ENCODE peak calls at places on chromosomes 1 and 21, in six cellular contexts. S, N, C, K, O and T are unnamed samples.

GRCh38 chr1:12143631-12144155 is 23.1 kb upstream of the TNFRSF1B start:
- DNase-seq in O (no peak), S (peak), K (no peak), C (no peak), N (peak), T (no peak)

GRCh38 chr1:66490817-66491216 is 43.1 kb upstream of the SGIP1 start:
- DNase-seq in S (no peak), O (no peak), N (no peak), K (no peak), C (no peak), T (no peak)

GRCh38 chr1:114756009-114756892 is 1.5 kb downstream of the CSDE1 start:
- DNase-seq in S (no peak), C (no peak), N (no peak), K (no peak), O (no peak), T (peak)

GRCh38 chr1:169890761-169891538 is 2.7 kb downstream of the SCYL3 start:
- DNase-seq in O (no peak), K (no peak), C (no peak), N (no peak), S (no peak), T (peak)

GRCh38 chr1:221182791-221183533 is 303.7 kb downstream of the HLX start:
- DNase-seq in N (no peak), K (no peak), S (no peak), O (no peak), C (no peak), T (no peak)

GRCh38 chr1:231395051-231395995 is 26.8 kb downstream of the EGLN1 start:
- DNase-seq in K (no peak), C (no peak), S (peak), O (peak), N (no peak), T (no peak)

GRCh38 chr1:227793948-227794812 is 21.3 kb upstream of the PRSS38 start:
- DNase-seq in N (no peak), K (peak), C (peak), O (peak), S (peak), T (peak)

GRCh38 chr1:204286841-204287387 is 72.8 kb downstream of the PLEKHA6 start:
- DNase-seq in N (no peak), C (no peak), O (peak), S (no peak), K (no peak), T (no peak)

GRCh38 chr1:227567256-227567655 is 3.9 kb downstream of the ZNF678 start:
- DNase-seq in K (no peak), C (no peak), O (no peak), N (no peak), S (no peak), T (no peak)

GRCh38 chr1:27562021-27562420 is 41.9 kb downstream of the AHDC1 start:
- DNase-seq in C (no peak), O (no peak), K (no peak), S (no peak), N (no peak), T (no peak)

GRCh38 chr1:165592945-165593823 is 37.9 kb upstream of the MGST3 start:
- DNase-seq in K (peak), S (peak), C (peak), N (peak), O (peak), T (peak)

GRCh38 chr1:181479137-181479745 is 4.1 kb upstream of the CACNA1E start:
- DNase-seq in C (no peak), N (peak), O (peak), S (peak), K (peak), T (peak)

GRCh38 chr1:46465981-46466476 is 23.6 kb upstream of the DMBX1 start:
- DNase-seq in S (no peak), K (no peak), O (no peak), N (no peak), C (no peak), T (no peak)

GRCh38 chr1:150505431-150505830 is 2.5 kb upstream of the ECM1 start:
- DNase-seq in O (no peak), C (no peak), K (no peak), N (no peak), S (no peak), T (no peak)

GRCh38 chr1:80656011-80656627 is 1144.6 kb upstream of the ADGRL2 start:
- DNase-seq in C (no peak), K (peak), N (no peak), S (no peak), O (peak), T (peak)

GRCh38 chr1:80657048-80657653 is 1143.6 kb upstream of the ADGRL2 start:
- DNase-seq in N (no peak), S (no peak), C (no peak), O (no peak), K (no peak), T (no peak)

GRCh38 chr1:80656628-80657019 is 1144.1 kb upstream of the ADGRL2 start:
- DNase-seq in S (no peak), K (no peak), C (no peak), O (no peak), N (no peak), T (no peak)

DNA sequence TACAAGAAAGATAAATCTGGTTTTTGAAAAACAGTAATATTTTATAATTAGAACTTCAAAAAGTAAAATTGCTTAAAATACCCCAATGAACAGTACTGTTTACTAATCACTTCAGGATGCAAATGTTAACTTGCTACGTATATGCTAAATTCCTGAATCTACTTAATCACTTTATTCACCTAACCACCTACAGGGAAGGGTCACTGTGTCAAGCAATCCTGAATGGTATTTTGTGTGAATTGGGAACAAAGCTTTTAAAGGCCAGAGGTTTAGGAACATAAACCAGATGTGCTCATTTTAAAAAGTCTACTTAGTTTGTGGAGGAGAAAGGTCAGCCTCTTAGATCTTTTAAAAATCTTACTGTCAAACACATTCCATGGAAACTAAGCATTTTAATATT is 1143.0 kb upstream of the ADGRL2 start:
- DNase-seq in K (no peak), S (no peak), C (no peak), N (no peak), O (no peak), T (no peak)
- TF ChIP-seq CTCF in K (no peak), S (no peak), C (no peak), N (no peak), O (no peak), T (no peak)

GRCh38 chr21:37751268-37751975 is 164.8 kb downstream of the KCNJ6 start:
- DNase-seq in N (no peak), O (peak), S (no peak), K (no peak), C (no peak), T (no peak)

GRCh38 chr21:37749132-37749531 is 167.1 kb downstream of the KCNJ6 start:
- DNase-seq in C (no peak), K (no peak), S (no peak), N (no peak), O (no peak), T (no peak)

GRCh38 chr21:37748351-37748750 is 167.9 kb downstream of the KCNJ6 start:
- DNase-seq in N (no peak), S (no peak), C (no peak), K (no peak), O (no peak), T (no peak)

GRCh38 chr21:37742532-37742931 is 173.7 kb downstream of the KCNJ6 start:
- DNase-seq in K (no peak), N (no peak), O (no peak), S (no peak), C (no peak), T (no peak)

DNA sequence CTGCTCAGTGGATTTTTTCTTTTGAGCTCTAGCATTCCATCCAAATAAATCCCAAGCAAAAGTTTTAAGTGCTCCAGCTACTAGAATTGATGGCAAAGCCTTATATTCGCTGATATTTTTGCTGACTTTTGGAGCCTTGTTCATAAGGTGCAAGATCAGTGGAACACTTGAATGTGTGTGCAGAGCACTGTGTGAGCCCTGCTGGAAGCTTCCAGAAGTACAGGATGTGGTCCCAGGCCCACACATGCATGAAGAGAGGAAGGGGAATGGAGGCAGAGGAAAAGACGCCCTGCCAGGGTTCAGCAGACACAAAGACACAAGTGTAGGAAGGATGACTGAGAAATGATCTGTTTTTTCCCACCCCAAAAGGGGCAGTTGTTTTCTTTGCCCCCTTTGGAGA is 169.4 kb downstream of the KCNJ6 start:
- DNase-seq in N (no peak), O (no peak), K (no peak), C (no peak), S (no peak), T (no peak)
- TF ChIP-seq CTCF in N (no peak), O (peak), K (peak), C (peak), S (no peak), T (no peak)

DNA sequence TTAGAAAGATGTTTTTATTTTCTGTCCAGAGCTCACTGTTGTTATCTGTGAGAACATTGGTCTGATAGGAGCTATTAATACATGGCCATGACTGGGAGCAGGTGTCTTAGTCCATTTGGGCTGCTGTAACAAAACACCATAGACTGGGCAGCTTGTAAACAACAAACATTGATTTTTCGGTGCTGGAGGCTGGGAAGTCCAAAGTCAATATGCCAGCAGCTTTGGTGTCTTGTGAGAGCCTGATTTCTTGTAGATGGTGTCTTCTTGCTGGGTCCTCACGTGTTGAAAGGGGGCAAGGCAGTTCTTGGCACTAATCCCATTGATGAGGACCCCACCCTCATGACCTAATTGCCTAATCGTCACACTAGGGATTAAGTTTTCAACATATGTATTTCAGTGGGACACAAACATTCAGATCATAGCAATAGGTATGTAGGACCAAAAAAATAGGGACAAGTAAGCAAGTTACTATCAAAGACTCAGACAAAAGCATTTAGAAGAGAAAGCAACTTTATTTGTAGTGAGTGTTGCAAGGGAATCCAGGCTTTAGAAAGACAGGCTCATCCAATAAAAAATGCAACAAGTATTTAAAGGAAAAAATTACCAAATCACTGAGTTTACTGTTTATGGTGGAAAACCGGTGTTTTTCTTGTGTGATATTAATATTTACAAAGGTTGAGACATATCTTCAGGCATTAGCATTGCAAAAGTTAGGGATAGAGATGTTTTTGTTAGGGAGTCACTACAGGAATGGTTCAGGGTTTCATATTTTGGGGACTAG is 55.2 kb upstream of the WDR26 start:
- DNase-seq in S (no peak), O (no peak), K (no peak), C (no peak), N (no peak), T (no peak)
- TF ChIP-seq CTCF in S (no peak), O (no peak), K (no peak), C (no peak), N (no peak), T (no peak)

DNA sequence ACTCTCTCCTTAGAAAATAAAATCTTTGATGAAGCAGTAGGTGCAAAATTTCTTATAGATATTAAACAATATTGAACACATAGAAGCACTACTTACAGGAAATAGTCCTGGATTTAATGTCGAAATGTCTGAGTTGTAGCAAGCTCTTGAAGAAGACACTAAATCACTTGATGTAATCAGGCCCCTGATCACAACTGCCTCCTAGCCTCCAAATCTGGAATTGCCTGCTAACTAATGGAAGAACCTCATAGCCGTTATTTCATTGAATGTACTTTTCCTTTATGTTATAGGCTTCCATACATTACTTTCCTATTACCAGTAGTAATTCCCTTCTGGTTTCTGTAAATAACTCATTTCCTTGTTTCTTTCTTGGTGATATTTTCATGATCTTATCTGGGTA is 675.7 kb upstream of the CHRM3 start:
- DNase-seq in C (no peak), O (no peak), K (no peak), S (no peak), N (no peak), T (no peak)
- TF ChIP-seq CTCF in C (peak), O (no peak), K (peak), S (no peak), N (no peak), T (peak)

DNA sequence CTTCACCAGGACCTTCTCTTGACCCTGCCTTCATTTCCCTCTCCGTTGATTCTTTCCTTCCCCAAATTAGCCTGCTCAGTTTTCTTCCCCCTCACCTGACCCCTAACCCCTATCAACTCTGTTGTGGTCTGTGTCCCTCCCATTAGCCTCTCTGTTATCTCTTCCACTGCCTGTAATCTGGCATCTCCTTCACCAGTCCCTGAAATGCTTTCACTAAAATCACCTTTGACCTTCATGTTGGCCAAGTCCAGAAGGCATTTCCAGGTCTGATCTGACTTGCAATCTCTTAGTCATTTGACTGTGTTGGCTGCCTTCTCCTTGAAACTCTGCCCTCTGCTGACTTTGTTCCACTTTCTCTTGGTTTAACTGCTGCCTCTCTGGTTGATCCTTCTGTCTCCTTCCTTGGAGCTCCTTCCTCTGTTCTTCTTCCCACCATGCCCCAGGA is 28.2 kb downstream of the ATP8B2 start:
- DNase-seq in S (no peak), N (no peak), K (no peak), O (peak), C (no peak), T (peak)
- TF ChIP-seq CTCF in S (peak), N (peak), K (peak), O (peak), C (no peak), T (peak)

DNA sequence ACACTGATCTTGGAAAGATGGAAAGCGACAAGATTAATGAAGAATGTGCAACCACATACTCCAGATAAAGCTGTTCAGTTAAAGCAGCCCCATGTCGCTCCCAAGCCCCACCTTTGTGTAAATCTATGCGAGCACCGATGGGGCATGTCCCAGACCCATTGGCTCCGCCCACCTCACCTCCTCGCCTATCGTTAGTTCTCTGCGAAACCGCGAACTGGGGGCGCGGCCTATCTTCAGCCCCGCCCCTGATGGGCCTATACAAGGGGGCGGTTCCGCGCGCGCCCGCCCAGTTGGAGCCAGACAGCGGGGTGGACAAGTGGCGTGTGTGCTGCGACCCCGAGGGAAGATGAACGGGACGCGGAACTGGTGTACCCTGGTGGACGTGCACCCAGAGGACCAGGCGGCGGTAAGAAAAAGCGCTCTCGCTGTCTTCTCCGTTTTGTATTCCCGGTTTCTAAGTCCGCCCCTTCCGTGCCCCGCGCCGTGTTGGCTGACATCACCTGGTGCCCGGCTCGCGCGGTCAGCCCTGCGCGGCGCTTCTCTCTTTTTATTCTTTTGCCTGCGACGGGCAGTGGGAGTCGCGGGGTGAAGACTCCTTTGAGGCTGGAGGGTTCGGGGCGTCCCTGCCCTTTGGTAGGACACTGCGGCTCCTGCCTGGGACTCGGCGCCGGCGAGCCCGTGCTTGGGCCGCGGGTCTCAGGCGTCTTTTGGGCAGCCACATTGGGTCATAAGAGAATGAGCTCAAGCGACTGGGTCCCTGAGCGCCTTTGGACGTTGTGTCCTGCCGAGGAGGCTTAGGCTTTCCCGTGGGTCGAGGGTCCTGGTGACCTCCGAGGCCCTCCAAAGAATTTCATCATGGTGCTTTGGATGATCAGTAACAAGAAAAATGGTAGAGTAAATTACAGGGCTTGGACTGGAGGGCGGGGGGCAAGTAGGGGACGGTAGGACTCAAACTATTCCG is at the start of gene TUFT1:
- DNase-seq in K (peak), C (peak), N (peak), O (peak), S (peak), T (peak)
- TF ChIP-seq CTCF in K (no peak), C (no peak), N (no peak), O (no peak), S (no peak), T (no peak)

GRCh38 chr1:3879099-3879498 is 21.0 kb downstream of the C1orf174 start:
- DNase-seq in O (no peak), C (no peak), N (no peak), K (no peak), S (no peak), T (no peak)
- TF ChIP-seq CTCF in O (no peak), C (no peak), N (no peak), K (no peak), S (no peak), T (no peak)

GRCh38 chr1:161171191-161171590 is 5.0 kb downstream of the PPOX start:
- DNase-seq in O (no peak), C (no peak), S (no peak), N (no peak), K (no peak), T (no peak)
- TF ChIP-seq CTCF in O (peak), C (no peak), S (peak), N (no peak), K (peak), T (no peak)

GRCh38 chr1:24779689-24780464 is 34.6 kb downstream of the CLIC4 start:
- DNase-seq in K (no peak), C (no peak), O (no peak), S (no peak), N (no peak), T (no peak)
- TF ChIP-seq CTCF in K (no peak), C (no peak), O (peak), S (no peak), N (no peak), T (no peak)